ENCODE peak calls at places on chromosomes 4 and X, in five cellular contexts. L is endodermal cell; Q is IMR-90; U is CD8-positive, alpha-beta T cell; W is left ventricle myocardium inferior. H is an unnamed sample.

GRCh38 chr4:61841710-61842109 is 641.6 kb downstream of the ADGRL3 start:
- DNase-seq in U (no peak), Q (no peak), W (no peak), L (no peak), H (no peak)

GRCh38 chr4:152992027-152992426 is 55.9 kb downstream of the FHDC1 start:
- DNase-seq in Q (no peak), U (no peak), W (no peak), L (no peak), H (no peak)

GRCh38 chrX:150898343-150899190 is at the start of gene CD99L2:
- DNase-seq in W (peak; percentile 90), Q (peak; percentile 78), L (peak; percentile 97), U (peak; percentile 90), H (peak; percentile 86)

GRCh38 chr4:159677521-159677920 is 574.6 kb downstream of the RAPGEF2 start:
- DNase-seq in L (no peak), W (no peak), U (no peak), Q (no peak), H (no peak)

GRCh38 chr4:129335263-129335662 is 239.3 kb downstream of the C4orf33 start:
- DNase-seq in U (no peak), W (no peak), L (no peak), Q (no peak), H (no peak)

GRCh38 chrX:107825698-107826285 is at the start of gene MID2:
- DNase-seq in L (peak; percentile 87), Q (no peak), U (peak; percentile 50), W (peak; percentile 24), H (peak; percentile 8)

GRCh38 chr4:15162465-15163283 is 160.4 kb downstream of the CPEB2 start:
- DNase-seq in U (no peak), W (no peak), Q (peak; percentile 53), L (no peak), H (no peak)

GRCh38 chr4:158714937-158715336 is 8.3 kb downstream of the PPID start:
- DNase-seq in Q (no peak), L (no peak), W (no peak), U (no peak), H (no peak)

GRCh38 chrX:13469963-13470679 is 99.3 kb upstream of the EGFL6 start:
- DNase-seq in Q (peak; percentile 75), W (no peak), U (no peak), L (no peak), H (peak; percentile 20)

GRCh38 chrX:74178536-74178935 is 125.4 kb upstream of the ZCCHC13 start:
- DNase-seq in W (no peak), U (no peak), L (peak; percentile 78), Q (no peak), H (no peak)

GRCh38 chrX:118724775-118725174 is 2.6 kb upstream of the IL13RA1 start:
- DNase-seq in Q (peak; percentile 56), W (no peak), L (no peak), U (no peak), H (peak; percentile 1)

GRCh38 chr4:98358630-98359248 is 97.6 kb downstream of the RAP1GDS1 start:
- DNase-seq in W (no peak), Q (no peak), L (no peak), U (no peak), H (no peak)

GRCh38 chrX:140715787-140716186 is 6.2 kb downstream of the LINC00632 start:
- DNase-seq in Q (peak; percentile 54), U (no peak), W (no peak), L (no peak), H (no peak)

GRCh38 chrX:155434906-155435743 is 23.3 kb downstream of the F8A3 start:
- DNase-seq in L (no peak), Q (no peak), U (no peak), W (peak; percentile 14), H (no peak)

GRCh38 chr4:20266215-20267082 is 14.7 kb downstream of the SLIT2 start:
- DNase-seq in U (no peak), Q (peak; percentile 61), W (peak; percentile 16), L (no peak), H (no peak)

GRCh38 chr4:26452565-26453531 is 37.4 kb downstream of the CCKAR start:
- DNase-seq in U (no peak), W (no peak), Q (no peak), L (peak; percentile 81), H (no peak)

GRCh38 chrX:65745427-65745826 is 78.0 kb downstream of the MSN start:
- DNase-seq in W (no peak), U (no peak), Q (no peak), L (no peak), H (no peak)

GRCh38 chr4:78642934-78643333 is 91.4 kb downstream of the ANXA3 start:
- DNase-seq in Q (no peak), W (no peak), L (no peak), U (no peak), H (no peak)

GRCh38 chrX:20320461-20321159 is 53.9 kb upstream of the RPS6KA3 start:
- DNase-seq in L (no peak), Q (no peak), U (peak; percentile 16), W (no peak), H (no peak)

GRCh38 chr4:183249854-183250253 is 70.2 kb downstream of the CLDN22 start:
- DNase-seq in Q (peak; percentile 52), W (no peak), L (no peak), U (no peak), H (no peak)

DNA sequence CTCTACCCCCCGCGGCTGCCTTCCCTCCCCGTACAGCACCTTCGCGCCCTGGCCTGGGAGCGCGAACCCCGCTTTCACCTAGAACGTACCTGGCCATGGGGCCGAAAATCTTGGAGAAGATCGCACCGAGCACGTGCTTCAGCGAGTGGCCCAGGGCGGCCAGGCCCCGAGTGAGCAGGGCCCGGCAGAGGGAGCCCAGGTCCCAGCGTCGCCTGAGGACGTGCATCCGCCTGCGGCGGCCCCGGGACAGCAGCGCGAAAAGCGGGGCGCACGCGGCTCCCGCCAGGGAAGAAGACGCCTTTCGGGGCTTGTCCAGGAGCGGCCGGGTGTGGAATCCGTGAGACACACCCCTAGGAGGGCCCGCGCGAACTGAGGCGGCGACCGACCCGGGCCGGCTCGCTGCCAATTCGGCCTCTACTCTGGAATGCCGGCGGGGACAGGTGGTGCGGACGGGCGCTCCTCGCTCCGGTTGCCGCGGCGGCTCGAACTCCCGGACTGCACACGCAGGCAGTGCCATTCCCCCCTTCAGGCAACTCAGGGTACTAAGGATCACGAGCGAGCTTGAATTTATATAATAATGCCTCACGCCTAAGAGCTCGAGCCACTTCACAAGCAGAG is at the start of gene HS6ST2:
- DNase-seq in W (no peak), L (peak; percentile 75), Q (no peak), U (no peak), H (peak; percentile 10)
- H3K4me3 ChIP-seq in W (peak within 1 kb of the TSS; percentile 62), L (peak within 1 kb of the TSS; percentile 45), Q (no peak within 1 kb of the TSS), U (no peak within 1 kb of the TSS), H (peak within 1 kb of the TSS; percentile 38)

GRCh38 chr4:119477412-119478053 is 151.1 kb downstream of the PDE5A start:
- DNase-seq in W (no peak), Q (peak; percentile 41), U (no peak), L (no peak), H (no peak)

GRCh38 chr4:119478446-119479179 is 150.0 kb downstream of the PDE5A start:
- DNase-seq in W (no peak), Q (peak; percentile 55), L (no peak), U (no peak), H (no peak)

GRCh38 chr4:119479180-119479814 is 149.3 kb downstream of the PDE5A start:
- DNase-seq in Q (no peak), L (no peak), U (no peak), W (no peak), H (no peak)

GRCh38 chr4:119480331-119480730 is 148.3 kb downstream of the PDE5A start:
- DNase-seq in L (no peak), Q (no peak), U (no peak), W (no peak), H (no peak)

GRCh38 chr4:119479835-119480234 is 148.8 kb downstream of the PDE5A start:
- DNase-seq in Q (no peak), L (no peak), U (no peak), W (no peak), H (no peak)
- H3K36me3 ChIP-seq in Q (peaks cover 9% of the 10 kb centered on the region), L (peaks cover 62% of the 10 kb centered on the region), U (peaks cover 5% of the 10 kb centered on the region), W (peaks cover 45% of the 10 kb centered on the region), H (peaks cover 18% of the 10 kb centered on the region)

GRCh38 chrX:6778547-6779231 is 243.8 kb upstream of the VCX3A start:
- DNase-seq in Q (no peak), W (no peak), U (no peak), L (peak; percentile 42), H (no peak)
- H3K4me3 ChIP-seq in Q (no peak overlapping the region), W (peak overlapping the region; percentile 32), U (no peak overlapping the region), L (no peak overlapping the region), H (no peak overlapping the region)

DNA sequence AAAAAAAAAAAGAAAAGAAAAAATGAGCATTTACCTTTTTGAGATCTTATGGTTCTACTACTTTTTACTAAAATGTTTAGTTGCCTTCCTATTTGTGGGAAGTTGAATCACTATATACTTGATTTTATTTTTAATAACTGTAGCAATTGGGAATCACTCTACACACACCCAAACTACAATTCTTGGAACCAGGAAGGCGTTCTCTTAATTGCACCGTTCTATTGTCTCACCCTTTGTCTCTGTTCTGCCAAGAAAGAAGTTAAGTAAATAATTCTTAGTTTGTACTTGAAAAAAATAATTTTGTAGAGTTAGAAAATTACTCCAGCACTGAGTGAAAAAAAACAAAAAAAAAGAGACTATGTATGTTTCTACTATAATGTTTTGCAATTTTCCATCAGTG is 62.7 kb downstream of the ATOH1 start:
- DNase-seq in U (no peak), Q (no peak), L (no peak), W (no peak), H (no peak)
- H3K36me3 ChIP-seq in U (no peaks in the 10 kb centered on the region), Q (no peaks in the 10 kb centered on the region), L (no peaks in the 10 kb centered on the region), W (no peaks in the 10 kb centered on the region), H (no peaks in the 10 kb centered on the region)

DNA sequence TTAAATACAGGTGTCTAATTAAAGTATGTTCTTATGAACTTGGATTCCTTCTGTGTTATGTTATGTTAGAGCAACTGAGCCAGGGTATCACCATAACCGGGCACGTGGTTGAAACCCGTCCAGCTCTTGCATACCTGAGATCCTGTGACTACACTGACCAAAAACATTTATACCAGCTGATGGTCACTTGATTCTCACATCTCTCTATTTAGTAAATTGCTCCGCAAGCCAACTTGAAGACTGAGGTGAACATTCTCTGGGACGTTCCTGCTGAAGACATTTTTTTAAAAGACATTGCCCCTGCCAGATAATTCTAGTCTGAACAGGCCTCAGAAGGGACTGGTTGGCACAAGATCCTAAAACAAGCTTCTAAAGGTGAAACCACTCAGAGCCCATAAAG is 550.0 kb upstream of the DIPK2B start:
- DNase-seq in W (peak; percentile 41), L (no peak), U (no peak), Q (no peak), H (no peak)
- H3K4me3 ChIP-seq in W (peak overlapping the region; percentile 60), L (no peak overlapping the region), U (no peak overlapping the region), Q (no peak overlapping the region), H (no peak overlapping the region)

GRCh38 chrX:47179221-47179927 is 14.3 kb upstream of the UBA1 start:
- DNase-seq in U (no peak), L (peak; percentile 31), W (peak; percentile 54), Q (no peak), H (peak; percentile 64)

GRCh38 chrX:47181301-47181700 is 12.3 kb upstream of the UBA1 start:
- DNase-seq in U (no peak), L (peak; percentile 15), W (no peak), Q (no peak), H (no peak)

GRCh38 chrX:47179928-47180255 is 13.7 kb upstream of the UBA1 start:
- DNase-seq in U (no peak), L (no peak), W (no peak), Q (no peak), H (no peak)

GRCh38 chrX:47182106-47182700 is 11.4 kb upstream of the UBA1 start:
- DNase-seq in Q (no peak), L (peak; percentile 23), U (no peak), W (no peak), H (no peak)

GRCh38 chrX:47180346-47180745 is 13.3 kb upstream of the UBA1 start:
- DNase-seq in W (no peak), L (peak; percentile 23), U (no peak), Q (no peak), H (no peak)
- H3K36me3 ChIP-seq in W (peaks cover 46% of the 10 kb centered on the region), L (peaks cover 15% of the 10 kb centered on the region), U (peaks cover 24% of the 10 kb centered on the region), Q (peaks cover 38% of the 10 kb centered on the region), H (peaks cover 8% of the 10 kb centered on the region)

H was measured in MG63.